ENCODE peak calls at places on chromosomes 2 and 18, in four cellular contexts. U, E, Q and H are unnamed samples.

GRCh38 chr2:165582409-165582808 is 112.9 kb downstream of the CSRNP3 start:
- DNase-seq in U (no peak), E (no peak), Q (no peak), H (no peak)

GRCh38 chr2:190646780-190647626 is 1.9 kb upstream of the NAB1 start:
- DNase-seq in Q (no peak), U (no peak), E (no peak), H (no peak)

GRCh38 chr2:201928363-201928762 is 105.3 kb upstream of the FZD7 start:
- DNase-seq in U (no peak), Q (no peak), E (no peak), H (no peak)

GRCh38 chr2:97645112-97645699 is 656 bp upstream of the COX5B start:
- DNase-seq in E (peak; percentile 57), U (no peak), Q (no peak), H (no peak)

GRCh38 chr2:65658871-65659270 is 226.5 kb upstream of the SPRED2 start:
- DNase-seq in U (peak; percentile 15), Q (no peak), E (no peak), H (no peak)

GRCh38 chr2:27307545-27308358 is 493 bp downstream of the UCN start:
- DNase-seq in E (no peak), Q (no peak), U (no peak), H (no peak)

GRCh38 chr2:63484901-63485300 is 103.4 kb downstream of the WDPCP start:
- DNase-seq in E (no peak), U (no peak), Q (no peak), H (no peak)

GRCh38 chr2:85811173-85811849 is 57.5 kb downstream of the ATOH8 start:
- DNase-seq in U (peak; percentile 45), Q (no peak), E (no peak), H (no peak)

GRCh38 chr18:67408240-67408639 is 108.3 kb downstream of the DSEL start:
- DNase-seq in E (no peak), Q (no peak), U (peak; percentile 72), H (no peak)

GRCh38 chr2:134231965-134232340 is 21.9 kb upstream of the MGAT5 start:
- DNase-seq in E (no peak), U (peak; percentile 83), Q (no peak), H (no peak)

GRCh38 chr18:2627821-2628276 is 27.7 kb upstream of the SMCHD1 start:
- DNase-seq in E (no peak), U (peak; percentile 41), Q (peak; percentile 15), H (no peak)
- TF ChIP-seq MAZ in E (no peak), U (no peak), Q (no peak), H (no peak)

GRCh38 chr2:31674446-31674845 is 93.7 kb upstream of the SRD5A2 start:
- DNase-seq in E (no peak), Q (no peak), U (no peak), H (no peak)

DNA sequence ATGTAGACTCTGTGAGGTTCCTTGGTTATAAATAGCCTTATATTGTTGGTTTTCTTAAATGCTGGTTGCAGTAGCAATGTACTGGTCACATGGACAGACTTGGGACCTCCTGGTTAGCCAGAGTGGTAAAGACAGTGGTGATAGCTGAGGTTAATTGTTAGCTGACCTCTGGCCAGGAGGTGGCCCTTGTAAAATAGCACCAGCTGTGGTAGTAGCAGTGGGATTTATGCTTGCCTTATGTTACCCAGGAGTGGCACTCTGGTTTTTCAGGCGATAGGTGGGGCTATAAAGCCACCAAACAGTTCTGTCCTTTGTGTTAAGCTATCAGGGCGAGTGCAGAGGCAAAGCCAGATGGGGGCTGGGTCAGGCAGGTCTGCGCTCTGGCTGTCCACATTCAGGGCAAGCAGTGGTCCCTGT is 94.8 kb upstream of the SRD5A2 start:
- DNase-seq in E (no peak), Q (peak; percentile 71), U (no peak), H (no peak)
- TF ChIP-seq MAZ in E (no peak), Q (no peak), U (no peak), H (no peak)

GRCh38 chr18:75124551-75124950 is 84.4 kb downstream of the PTGR3 start:
- DNase-seq in E (no peak), U (no peak), Q (no peak), H (no peak)

GRCh38 chr18:75127143-75128021 is 81.6 kb downstream of the PTGR3 start:
- DNase-seq in Q (peak; percentile 66), E (no peak), U (no peak), H (no peak)

GRCh38 chr18:75128051-75128605 is 80.8 kb downstream of the PTGR3 start:
- DNase-seq in E (no peak), Q (no peak), U (no peak), H (no peak)

GRCh38 chr18:75124967-75125358 is 84.0 kb downstream of the PTGR3 start:
- DNase-seq in U (no peak), Q (no peak), E (no peak), H (no peak)

GRCh38 chr18:75125359-75126331 is 83.3 kb downstream of the PTGR3 start:
- DNase-seq in U (no peak), Q (peak; percentile 42), E (no peak), H (no peak)
- TF ChIP-seq MAZ in U (no peak), Q (no peak), E (no peak), H (no peak)

GRCh38 chr18:50312296-50313030 is 25.0 kb upstream of the CXXC1 start:
- DNase-seq in E (no peak), Q (no peak), U (no peak), H (no peak)
- TF ChIP-seq MAZ in E (no peak), Q (no peak), U (no peak), H (no peak)